ENCODE peak calls at places on chromosomes 1 and 21, in four cellular contexts. R is hypothalamus, Y is mucosa of descending colon, G is Ammon's horn. D is an unnamed sample.

GRCh38 chr1:29258974-29259801 is 22.9 kb downstream of the PTPRU start:
- DNase-seq in R (no peak), Y (no peak), G (no peak), D (no peak)

GRCh38 chr1:93021539-93022134 is 57.4 kb upstream of the MTF2 start:
- DNase-seq in R (no peak), Y (no peak), G (peak; percentile 48), D (no peak)

GRCh38 chr1:201536542-201536941 is 2.4 kb upstream of the NAV1 start:
- DNase-seq in R (no peak), Y (no peak), G (no peak), D (no peak)

GRCh38 chr1:15051898-15052528 is 101.5 kb upstream of the TMEM51 start:
- DNase-seq in R (no peak), Y (no peak), G (no peak), D (no peak)

GRCh38 chr1:80054129-80054528 is 1047.6 kb upstream of the ADGRL4 start:
- DNase-seq in R (no peak), Y (no peak), G (no peak), D (no peak)

GRCh38 chr1:11804666-11805453 is 904 bp downstream of the MTHFR start:
- DNase-seq in R (no peak), Y (peak; percentile 48), G (no peak), D (peak; percentile 64)

GRCh38 chr1:36755313-36756230 is 272.9 kb upstream of the CSF3R start:
- DNase-seq in R (no peak), Y (no peak), G (no peak), D (no peak)

GRCh38 chr1:113905435-113905861 is 322 bp downstream of the DCLRE1B start:
- DNase-seq in R (no peak), Y (no peak), G (no peak), D (no peak)

GRCh38 chr1:6008084-6008415 is 15.8 kb upstream of the NPHP4 start:
- DNase-seq in R (no peak), Y (no peak), G (no peak), D (no peak)

GRCh38 chr1:94773931-94774422 is 46.2 kb upstream of the SLC44A3 start:
- DNase-seq in R (no peak), Y (no peak), G (no peak), D (no peak)

GRCh38 chr1:241836944-241837343 is 11.1 kb upstream of the EXO1 start:
- DNase-seq in R (no peak), Y (no peak), G (no peak), D (no peak)

GRCh38 chr1:177780096-177780700 is 189.7 kb downstream of the SEC16B start:
- DNase-seq in R (peak; percentile 1), Y (no peak), G (peak; percentile 78), D (peak; percentile 42)

GRCh38 chr1:99003911-99004269 is 771 bp downstream of the PLPPR5 start:
- DNase-seq in R (no peak), Y (no peak), G (peak; percentile 31), D (no peak)

GRCh38 chr21:21247441-21247840 is 249.2 kb downstream of the NCAM2 start:
- DNase-seq in R (no peak), Y (no peak), G (no peak), D (no peak)

D was measured in putamen.